ENCODE peak calls at places on chromosomes 11 and 22, in ten cellular contexts. A is SHP77 treated with DMSO at 0.1 percent for 48 hours; N is NCI-H524; B is fibroblast of the conjunctiva; Z is left colon; X is CD4-positive, CD25-positive, alpha-beta regulatory T cell; H is choroid plexus epithelial cell; Q is stimulated activated naive B cell treated with anti-CD40 and anti-IgM and Interleukin-4, amounts not matched to agents 10 μg/mL and 1 μg/mL and 100 μg/mL, for 72 hours; P is CD8-positive, alpha-beta T cell; R is GM10248. D is an unnamed sample.

GRCh38 chr22:18063311-18063710 is 14.5 kb upstream of the PEX26 start:
- DNase-seq in A (no peak), N (no peak), B (no peak), Z (no peak), X (no peak), H (no peak), Q (no peak), P (no peak), R (no peak), D (no peak)

GRCh38 chr11:128508785-128509518 is 78.4 kb downstream of the ETS1 start:
- DNase-seq in A (no peak), N (no peak), B (no peak), Z (no peak), X (no peak), H (peak), Q (no peak), P (no peak), R (no peak), D (peak)

GRCh38 chr11:65695459-65696241 is 16.4 kb upstream of the KAT5 start:
- DNase-seq in A (peak), N (no peak), B (no peak), Z (peak), X (no peak), H (no peak), Q (no peak), P (no peak), R (no peak), D (no peak)

GRCh38 chr11:70397336-70397982 is 870 bp upstream of the CTTN start:
- DNase-seq in A (peak), N (peak), B (no peak), Z (peak), X (no peak), H (peak), Q (no peak), P (no peak), R (no peak), D (no peak)

GRCh38 chr22:23401910-23402274 is 178.2 kb downstream of the IGLL1 start:
- DNase-seq in A (no peak), N (no peak), B (no peak), Z (no peak), X (no peak), H (no peak), Q (no peak), P (no peak), R (no peak), D (no peak)

GRCh38 chr11:48006301-48006992 is 26.1 kb downstream of the PTPRJ start:
- DNase-seq in A (no peak), N (no peak), B (peak), Z (no peak), X (peak), H (peak), Q (peak), P (no peak), R (peak), D (peak)

GRCh38 chr11:105903113-105903512 is 118.9 kb downstream of the MSANTD4 start:
- DNase-seq in A (no peak), N (no peak), B (no peak), Z (no peak), X (no peak), H (peak), Q (no peak), P (no peak), R (no peak), D (peak)

GRCh38 chr11:72519220-72519881 is 85.0 kb upstream of the CLPB start:
- DNase-seq in A (no peak), N (peak), B (no peak), Z (no peak), X (peak), H (peak), Q (no peak), P (no peak), R (no peak), D (no peak)

GRCh38 chr11:84518601-84519183 is 1108.5 kb downstream of the DLG2 start:
- DNase-seq in A (no peak), N (no peak), B (no peak), Z (no peak), X (no peak), H (no peak), Q (no peak), P (no peak), R (no peak), D (no peak)

GRCh38 chr11:4095509-4096230 is 1.1 kb downstream of the RRM1 start:
- DNase-seq in A (no peak), N (no peak), B (peak), Z (no peak), X (peak), H (peak), Q (no peak), P (no peak), R (no peak), D (peak)

GRCh38 chr11:101442171-101442570 is 141.6 kb downstream of the TRPC6 start:
- DNase-seq in A (no peak), N (no peak), B (no peak), Z (no peak), X (no peak), H (peak), Q (no peak), P (no peak), R (no peak), D (peak)

GRCh38 chr11:127252321-127252720 is 251.8 kb upstream of the KIRREL3 start:
- DNase-seq in A (no peak), N (no peak), B (no peak), Z (no peak), X (no peak), H (no peak), Q (no peak), P (no peak), R (peak), D (no peak)

GRCh38 chr22:46052801-46053562 is 76.0 kb upstream of the WNT7B start:
- DNase-seq in A (peak), N (no peak), B (no peak), Z (peak), X (no peak), H (peak), Q (peak), P (no peak), R (no peak), D (peak)

GRCh38 chr11:34339149-34340064 is 18.4 kb downstream of the ABTB2 start:
- DNase-seq in A (no peak), N (peak), B (no peak), Z (no peak), X (no peak), H (no peak), Q (peak), P (no peak), R (peak), D (no peak)

GRCh38 chr22:18042685-18043084 is 18.3 kb upstream of the MICAL3 start:
- DNase-seq in A (no peak), N (no peak), B (no peak), Z (no peak), X (no peak), H (no peak), Q (no peak), P (no peak), R (no peak), D (no peak)

GRCh38 chr11:75547617-75548054 is 14.4 kb upstream of the SERPINH1 start:
- DNase-seq in A (peak), N (peak), B (peak), Z (peak), X (no peak), H (peak), Q (no peak), P (no peak), R (peak), D (peak)

GRCh38 chr11:70127653-70128434 is 49.7 kb downstream of the ANO1 start:
- DNase-seq in A (no peak), N (no peak), B (no peak), Z (no peak), X (no peak), H (peak), Q (no peak), P (no peak), R (no peak), D (peak)

GRCh38 chr22:28402066-28402465 is 277.6 kb downstream of the TTC28 start:
- DNase-seq in A (no peak), N (peak), B (no peak), Z (no peak), X (no peak), H (no peak), Q (no peak), P (no peak), R (no peak), D (no peak)

GRCh38 chr11:113991170-113991569 is 16.3 kb downstream of the HTR3A start:
- DNase-seq in A (no peak), N (no peak), B (no peak), Z (peak), X (no peak), H (peak), Q (no peak), P (no peak), R (no peak), D (peak)